ENCODE peak calls at places on chromosomes 7 and 10, in four cellular contexts. One of them, this sample, is unnamed.

GRCh38 chr10:79130846-79131245 is 62.1 kb downstream of the ZMIZ1 start:
- DNase-seq in K562: no peak
- DNase-seq in A549: no peak
- DNase-seq in HepG2: no peak
- DNase-seq in this sample: no peak

GRCh38 chr7:44486693-44487092 is 3.8 kb downstream of the NUDCD3 start:
- DNase-seq in K562: no peak
- DNase-seq in A549: no peak
- DNase-seq in HepG2: no peak
- DNase-seq in this sample: no peak

GRCh38 chr7:251005-251404 is 39.0 kb upstream of the FOXL3 start:
- DNase-seq in HepG2: no peak
- DNase-seq in K562: no peak
- DNase-seq in A549: no peak
- DNase-seq in this sample: no peak

GRCh38 chr7:40881405-40881926 is 746.7 kb downstream of the SUGCT start:
- DNase-seq in K562: no peak
- DNase-seq in A549: no peak
- DNase-seq in HepG2: no peak
- DNase-seq in this sample: no peak

GRCh38 chr7:86158111-86158510 is 485.6 kb upstream of the GRM3 start:
- DNase-seq in K562: no peak
- DNase-seq in HepG2: no peak
- DNase-seq in A549: no peak
- DNase-seq in this sample: no peak

GRCh38 chr7:22663319-22663718 is 63.7 kb upstream of the IL6 start:
- DNase-seq in HepG2: no peak
- DNase-seq in K562: no peak
- DNase-seq in A549: no peak
- DNase-seq in this sample: no peak

GRCh38 chr10:95560288-95561199 is 627 bp downstream of the SORBS1 start:
- DNase-seq in K562: peak; percentile 38
- DNase-seq in HepG2: no peak
- DNase-seq in A549: peak; percentile 53
- DNase-seq in this sample: peak; percentile 76

GRCh38 chr7:141550694-141551079 is 523 bp upstream of the AGK start:
- DNase-seq in A549: peak; percentile 11
- DNase-seq in HepG2: no peak
- DNase-seq in K562: peak; percentile 32
- DNase-seq in this sample: peak; percentile 51

GRCh38 chr7:26393855-26394254 is 102.2 kb downstream of the SNX10 start:
- DNase-seq in A549: no peak
- DNase-seq in K562: no peak
- DNase-seq in HepG2: no peak
- DNase-seq in this sample: no peak

GRCh38 chr10:58352956-58353610 is 18.3 kb downstream of the UBE2D1 start:
- DNase-seq in HepG2: no peak
- DNase-seq in K562: no peak
- DNase-seq in A549: no peak
- DNase-seq in this sample: no peak

GRCh38 chr7:36747969-36748574 is 23.8 kb upstream of the AOAH start:
- DNase-seq in K562: no peak
- DNase-seq in A549: no peak
- DNase-seq in HepG2: no peak
- DNase-seq in this sample: no peak

GRCh38 chr10:42941245-42941644 is 135.6 kb upstream of the RET start:
- DNase-seq in K562: no peak
- DNase-seq in A549: no peak
- DNase-seq in HepG2: no peak
- DNase-seq in this sample: no peak

GRCh38 chr7:26627221-26627620 is 237.2 kb downstream of the SKAP2 start:
- DNase-seq in HepG2: no peak
- DNase-seq in K562: no peak
- DNase-seq in A549: no peak
- DNase-seq in this sample: no peak

GRCh38 chr7:91266067-91266930 is 2.1 kb downstream of the FZD1 start:
- DNase-seq in K562: no peak
- DNase-seq in HepG2: no peak
- DNase-seq in A549: no peak
- DNase-seq in this sample: peak; percentile 56

GRCh38 chr7:137007001-137007725 is 138.7 kb downstream of the CHRM2 start:
- DNase-seq in HepG2: no peak
- DNase-seq in K562: no peak
- DNase-seq in A549: no peak
- DNase-seq in this sample: no peak

GRCh38 chr10:123408660-123409059 is 254.5 kb downstream of the BUB3 start:
- DNase-seq in A549: no peak
- DNase-seq in HepG2: no peak
- DNase-seq in K562: no peak
- DNase-seq in this sample: no peak

GRCh38 chr10:123869015-123869414 is 22.6 kb downstream of the CPXM2 start:
- DNase-seq in A549: no peak
- DNase-seq in K562: no peak
- DNase-seq in HepG2: no peak
- DNase-seq in this sample: no peak

GRCh38 chr7:131106681-131107342 is 220.9 kb upstream of the MKLN1 start:
- DNase-seq in K562: peak; percentile 76
- DNase-seq in A549: no peak
- DNase-seq in HepG2: no peak
- DNase-seq in this sample: peak; percentile 62

GRCh38 chr7:65915921-65916657 is 43.2 kb downstream of the VKORC1L1 start:
- DNase-seq in HepG2: no peak
- DNase-seq in A549: no peak
- DNase-seq in K562: no peak
- DNase-seq in this sample: no peak

GRCh38 chr10:102918817-102919236 is 733 bp downstream of the CNNM2 start:
- DNase-seq in A549: peak; percentile 33
- DNase-seq in K562: peak; percentile 35
- DNase-seq in HepG2: peak; percentile 8
- DNase-seq in this sample: no peak

GRCh38 chr10:23951841-23952240 is 257.1 kb upstream of the KIAA1217 start:
- DNase-seq in K562: no peak
- DNase-seq in A549: no peak
- DNase-seq in HepG2: no peak
- DNase-seq in this sample: no peak

GRCh38 chr10:71512213-71512745 is 115.6 kb downstream of the CDH23 start:
- DNase-seq in A549: no peak
- DNase-seq in HepG2: no peak
- DNase-seq in K562: no peak
- DNase-seq in this sample: no peak

GRCh38 chr7:77877800-77878199 is 79.2 kb downstream of the PHTF2 start:
- DNase-seq in A549: no peak
- DNase-seq in K562: no peak
- DNase-seq in HepG2: no peak
- DNase-seq in this sample: no peak

GRCh38 chr10:133141144-133141962 is 18.7 kb upstream of the KNDC1 start:
- DNase-seq in K562: no peak
- DNase-seq in A549: no peak
- DNase-seq in HepG2: no peak
- DNase-seq in this sample: no peak

GRCh38 chr7:106057962-106058901 is 53.9 kb downstream of the SYPL1 start:
- DNase-seq in K562: no peak
- DNase-seq in HepG2: peak; percentile 56
- DNase-seq in A549: no peak
- DNase-seq in this sample: no peak

GRCh38 chr10:84026821-84027257 is 112.5 kb upstream of the GHITM start:
- DNase-seq in HepG2: peak; percentile 10
- DNase-seq in K562: peak; percentile 52
- DNase-seq in A549: no peak
- DNase-seq in this sample: no peak

GRCh38 chr7:94562525-94562924 is 52.9 kb downstream of the CASD1 start:
- DNase-seq in HepG2: no peak
- DNase-seq in K562: no peak
- DNase-seq in A549: no peak
- DNase-seq in this sample: no peak

GRCh38 chr7:87318741-87319140 is 26.7 kb upstream of the CROT start:
- DNase-seq in K562: no peak
- DNase-seq in HepG2: peak; percentile 33
- DNase-seq in A549: no peak
- DNase-seq in this sample: no peak

DNA sequence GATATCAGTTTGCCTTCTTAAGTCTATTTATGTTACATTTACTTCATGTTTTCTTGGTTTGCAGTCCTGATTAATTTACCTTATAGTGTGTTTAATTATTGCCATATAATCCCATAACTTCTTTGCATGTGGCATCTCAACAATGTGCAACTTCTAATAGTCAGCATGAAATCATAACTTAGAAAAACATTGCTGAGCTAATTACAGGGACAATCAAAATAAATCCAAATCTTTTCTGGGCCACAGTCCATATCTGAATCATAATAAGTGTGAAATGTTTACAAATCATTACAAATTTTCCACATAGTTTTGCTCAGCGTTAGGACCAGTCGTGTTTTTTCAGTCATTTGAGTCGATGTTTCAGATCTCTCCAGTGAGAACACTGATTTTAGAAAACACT is 29.1 kb upstream of the CABCOCO1 start:
- DNase-seq in A549: no peak
- DNase-seq in K562: no peak
- DNase-seq in HepG2: no peak
- DNase-seq in this sample: no peak
- TF ChIP-seq USF2 in A549: no peak
- TF ChIP-seq USF2 in K562: no peak
- TF ChIP-seq USF2 in HepG2: no peak
- TF ChIP-seq USF2 in this sample: no peak

GRCh38 chr7:121182902-121183301 is 145.9 kb upstream of the WNT16 start:
- DNase-seq in K562: no peak
- DNase-seq in A549: no peak
- DNase-seq in HepG2: no peak
- DNase-seq in this sample: no peak

GRCh38 chr7:121178869-121179497 is 149.8 kb upstream of the WNT16 start:
- DNase-seq in HepG2: no peak
- DNase-seq in K562: no peak
- DNase-seq in A549: no peak
- DNase-seq in this sample: no peak

GRCh38 chr7:121182281-121182680 is 146.5 kb upstream of the WNT16 start:
- DNase-seq in K562: no peak
- DNase-seq in HepG2: no peak
- DNase-seq in A549: no peak
- DNase-seq in this sample: no peak

GRCh38 chr7:121180436-121181063 is 148.2 kb upstream of the WNT16 start:
- DNase-seq in HepG2: no peak
- DNase-seq in A549: no peak
- DNase-seq in K562: no peak
- DNase-seq in this sample: no peak

GRCh38 chr7:121181357-121181756 is 147.4 kb upstream of the WNT16 start:
- DNase-seq in HepG2: no peak
- DNase-seq in A549: no peak
- DNase-seq in K562: no peak
- DNase-seq in this sample: no peak
- TF ChIP-seq PHF8 in HepG2: no peak
- TF ChIP-seq PHF8 in A549: no peak
- TF ChIP-seq PHF8 in K562: no peak
- TF ChIP-seq PHF8 in this sample: no peak

GRCh38 chr10:119336599-119336998 is 129.2 kb downstream of the GRK5 start:
- DNase-seq in A549: no peak
- DNase-seq in K562: no peak
- DNase-seq in HepG2: no peak
- DNase-seq in this sample: no peak
- TF ChIP-seq USF2 in A549: no peak
- TF ChIP-seq USF2 in K562: no peak
- TF ChIP-seq USF2 in HepG2: no peak
- TF ChIP-seq USF2 in this sample: no peak

DNA sequence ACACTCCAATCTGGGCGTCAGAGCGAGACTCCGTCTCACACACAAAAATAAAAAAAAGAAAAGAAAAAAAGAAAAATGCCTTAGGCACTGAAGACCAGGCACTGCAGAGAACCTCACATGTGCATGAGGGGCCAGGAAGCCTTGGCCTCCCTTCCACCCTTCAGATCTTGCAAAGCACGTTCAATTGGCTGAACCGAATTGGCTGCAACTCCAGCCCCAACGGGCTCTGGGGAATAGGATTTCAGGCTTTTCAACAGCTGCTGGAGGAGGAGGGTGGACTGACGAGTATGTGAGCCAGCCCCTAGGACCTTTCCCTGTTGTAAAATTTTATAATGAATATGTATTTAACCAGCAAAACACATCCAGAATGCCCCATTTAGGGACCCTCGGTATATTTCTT is 16.7 kb downstream of the TMEM120A start:
- DNase-seq in HepG2: no peak
- DNase-seq in A549: no peak
- DNase-seq in K562: no peak
- DNase-seq in this sample: no peak
- TF ChIP-seq PHF8 in HepG2: no peak
- TF ChIP-seq PHF8 in A549: no peak
- TF ChIP-seq PHF8 in K562: no peak
- TF ChIP-seq PHF8 in this sample: no peak

GRCh38 chr10:110225756-110226554 is 18.6 kb downstream of the MXI1 start:
- DNase-seq in K562: peak; percentile 77
- DNase-seq in HepG2: peak; percentile 83
- DNase-seq in A549: peak; percentile 74
- DNase-seq in this sample: peak; percentile 79

GRCh38 chr10:110225441-110225755 is 18.0 kb downstream of the MXI1 start:
- DNase-seq in HepG2: no peak
- DNase-seq in K562: no peak
- DNase-seq in A549: no peak
- DNase-seq in this sample: no peak

GRCh38 chr10:110226555-110226925 is 19.1 kb downstream of the MXI1 start:
- DNase-seq in HepG2: peak; percentile 60
- DNase-seq in K562: peak; percentile 75
- DNase-seq in A549: peak; percentile 55
- DNase-seq in this sample: peak; percentile 88

GRCh38 chr10:110228066-110228465 is 20.7 kb downstream of the MXI1 start:
- DNase-seq in K562: no peak
- DNase-seq in A549: no peak
- DNase-seq in HepG2: no peak
- DNase-seq in this sample: no peak

GRCh38 chr10:110226926-110227641 is 19.7 kb downstream of the MXI1 start:
- DNase-seq in HepG2: no peak
- DNase-seq in A549: peak; percentile 67
- DNase-seq in K562: peak; percentile 63
- DNase-seq in this sample: no peak
- TF ChIP-seq USF2 in HepG2: no peak
- TF ChIP-seq USF2 in A549: no peak
- TF ChIP-seq USF2 in K562: no peak
- TF ChIP-seq USF2 in this sample: no peak

DNA sequence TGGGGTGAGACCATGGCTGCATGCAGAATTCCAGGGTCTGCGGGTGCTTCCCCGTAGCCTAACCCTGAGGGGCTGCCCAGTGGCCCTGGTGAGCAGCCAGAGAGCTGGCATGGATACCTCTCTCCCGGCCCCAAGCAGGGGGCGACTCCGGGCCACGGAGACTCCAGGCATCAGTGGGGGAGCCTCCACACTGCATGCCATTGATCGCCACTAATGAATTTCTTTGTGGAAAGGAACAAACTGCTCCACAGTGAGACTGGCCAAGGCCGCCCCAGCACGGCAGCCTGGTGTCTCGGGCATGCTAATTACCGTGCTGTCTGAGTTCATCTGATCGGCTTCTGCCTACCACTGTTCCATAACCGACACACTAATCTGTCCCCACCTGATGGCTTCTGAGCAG is 184.4 kb downstream of the GRID1 start:
- DNase-seq in A549: no peak
- DNase-seq in HepG2: no peak
- DNase-seq in K562: no peak
- DNase-seq in this sample: no peak
- TF ChIP-seq PHF8 in A549: no peak
- TF ChIP-seq PHF8 in HepG2: no peak
- TF ChIP-seq PHF8 in K562: no peak
- TF ChIP-seq PHF8 in this sample: no peak